ENCODE peak calls at places on chromosomes 7 and 10, in nine cellular contexts. G is body of pancreas, U is sigmoid colon, A is MM.1S, W is psoas muscle, L is gastrocnemius medialis, Z is A549, C is OCI-LY7, H is PC-3. F is an unnamed sample.

GRCh38 chr10:9297580-9297979 is 1243.1 kb downstream of the GATA3 start:
- DNase-seq in G (no peak), U (no peak), A (no peak), W (no peak), L (no peak), Z (no peak), C (no peak), H (no peak), F (no peak)

GRCh38 chr10:34254596-34254995 is 560.5 kb downstream of the PARD3 start:
- DNase-seq in G (no peak), U (no peak), A (no peak), W (no peak), L (no peak), Z (peak; percentile 89), C (no peak), H (peak; percentile 100), F (no peak)

GRCh38 chr10:93753621-93754250 is 4.0 kb upstream of the LGI1 start:
- DNase-seq in G (no peak), U (no peak), A (no peak), W (no peak), L (no peak), Z (no peak), C (no peak), H (no peak), F (no peak)

GRCh38 chr10:77284797-77285196 is 352.8 kb downstream of the KCNMA1 start:
- DNase-seq in G (no peak), U (no peak), A (no peak), W (no peak), L (no peak), Z (no peak), C (no peak), H (peak; percentile 83), F (no peak)

GRCh38 chr7:40299097-40299496 is 164.3 kb downstream of the SUGCT start:
- DNase-seq in G (no peak), U (no peak), A (no peak), W (no peak), L (no peak), Z (no peak), C (no peak), H (peak; percentile 56), F (no peak)

GRCh38 chr7:135900186-135900585 is 77.0 kb downstream of the MTPN start:
- DNase-seq in G (no peak), U (no peak), A (no peak), W (no peak), L (no peak), Z (no peak), C (no peak), H (no peak), F (no peak)

GRCh38 chr7:85018498-85018897 is 168.4 kb downstream of the SEMA3D start:
- DNase-seq in G (no peak), U (no peak), A (no peak), W (no peak), L (no peak), Z (no peak), C (no peak), H (peak; percentile 19), F (no peak)

GRCh38 chr10:90916392-90917110 is 4.3 kb downstream of the ANKRD1 start:
- DNase-seq in G (no peak), U (no peak), A (no peak), W (no peak), L (no peak), Z (no peak), C (no peak), H (no peak), F (no peak)

GRCh38 chr10:77983384-77984341 is 45.7 kb downstream of the POLR3A start:
- DNase-seq in G (no peak), U (peak; percentile 7), A (no peak), W (no peak), L (no peak), Z (no peak), C (no peak), H (peak; percentile 98), F (no peak)

GRCh38 chr7:116153050-116153449 is 57.3 kb upstream of the TES start:
- DNase-seq in G (no peak), U (no peak), A (no peak), W (no peak), L (no peak), Z (no peak), C (no peak), H (no peak), F (no peak)

GRCh38 chr10:44984671-44985101 is 6.1 kb upstream of the DEPP1 start:
- DNase-seq in G (no peak), U (peak; percentile 52), A (no peak), W (no peak), L (peak; percentile 0), Z (no peak), C (no peak), H (no peak), F (no peak)

GRCh38 chr10:44985175-44985681 is 6.6 kb upstream of the DEPP1 start:
- DNase-seq in G (peak; percentile 59), U (peak; percentile 59), A (no peak), W (no peak), L (peak; percentile 1), Z (no peak), C (no peak), H (no peak), F (no peak)

GRCh38 chr10:44988957-44989620 is 10.5 kb upstream of the DEPP1 start:
- DNase-seq in G (peak; percentile 89), U (peak; percentile 46), A (no peak), W (no peak), L (no peak), Z (no peak), C (no peak), H (no peak), F (no peak)

GRCh38 chr10:44983895-44984278 is 5.3 kb upstream of the DEPP1 start:
- DNase-seq in G (no peak), U (peak; percentile 57), A (no peak), W (no peak), L (no peak), Z (no peak), C (no peak), H (no peak), F (no peak)

DNA sequence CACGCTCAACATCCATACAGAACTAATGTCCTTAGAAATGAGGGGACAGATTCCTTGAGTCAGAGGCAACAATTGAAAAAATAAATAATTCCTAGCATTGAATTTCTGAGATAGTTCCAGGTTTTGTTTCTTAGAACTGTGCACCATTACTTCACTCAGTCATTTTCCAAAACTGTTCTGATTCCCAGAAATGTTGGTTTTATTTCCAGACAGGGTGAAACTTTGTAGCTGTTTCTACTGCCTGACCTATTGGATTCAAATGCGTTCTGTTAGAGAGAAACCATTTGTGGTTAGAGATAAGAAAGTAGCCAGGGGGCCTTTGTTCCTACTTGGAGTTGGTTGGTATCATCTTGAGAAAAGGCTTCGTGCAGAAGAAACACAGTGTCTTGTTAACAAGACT is 8.1 kb upstream of the DEPP1 start:
- DNase-seq in G (no peak), U (no peak), A (no peak), W (no peak), L (no peak), Z (no peak), C (no peak), H (no peak), F (no peak)
- H3K4me1 ChIP-seq in G (peaks cover 77% of the 10 kb centered on the region), U (peaks cover 13% of the 10 kb centered on the region), A (no peaks in the 10 kb centered on the region), W (peaks cover 20% of the 10 kb centered on the region), L (peaks cover 15% of the 10 kb centered on the region), Z (peaks cover 19% of the 10 kb centered on the region), C (no peaks in the 10 kb centered on the region), H (peaks cover 15% of the 10 kb centered on the region), F (peaks cover 85% of the 10 kb centered on the region)

DNA sequence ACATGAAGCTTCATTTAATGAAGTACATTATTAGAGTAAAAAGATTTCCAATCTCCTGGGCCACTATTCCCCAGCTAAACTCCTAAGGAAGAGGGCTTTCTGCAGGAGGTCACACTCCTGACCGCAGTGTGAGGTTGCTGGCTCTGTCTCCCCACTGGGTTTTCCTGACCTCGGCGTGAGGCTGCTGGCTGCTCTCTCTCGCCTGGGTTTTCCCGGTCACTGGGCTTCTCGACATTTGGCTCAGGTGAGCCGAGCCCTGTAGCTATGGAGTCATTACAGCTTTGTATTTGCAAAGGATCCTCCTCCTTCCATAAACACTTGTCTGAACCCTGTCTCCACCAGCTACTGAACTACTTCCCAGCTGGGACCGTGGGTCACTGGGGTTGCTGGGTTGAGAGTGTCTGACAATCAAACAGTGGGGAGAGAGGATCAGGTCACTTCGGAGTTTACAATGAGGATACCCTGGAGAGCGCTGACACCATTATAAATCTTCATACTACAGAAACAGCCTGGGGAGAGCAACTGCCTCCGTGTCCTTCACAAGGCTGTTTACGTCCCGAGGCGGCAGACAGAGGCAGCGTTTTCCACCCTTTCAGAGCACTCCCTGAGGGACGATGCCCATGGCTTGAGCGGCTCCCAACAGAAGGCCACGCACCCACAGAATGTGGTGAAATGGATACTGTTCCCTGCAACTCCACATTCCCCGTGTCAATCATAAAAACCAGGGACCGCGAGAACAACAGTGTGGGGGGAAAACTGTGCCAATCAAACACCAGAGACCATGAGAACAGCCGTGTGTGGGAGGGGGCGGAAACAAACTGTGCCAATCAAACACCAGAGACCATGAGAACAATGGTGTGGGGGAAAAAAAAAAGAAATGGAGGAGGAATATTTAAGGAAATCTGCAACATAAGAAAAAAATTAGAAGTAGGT is 226.2 kb downstream of the ZMYND11 start:
- DNase-seq in G (no peak), U (peak; percentile 57), A (no peak), W (no peak), L (no peak), Z (no peak), C (no peak), H (no peak), F (no peak)
- TF ChIP-seq CTCF in G (no peak), U (no peak), A (no peak), W (no peak), L (no peak), Z (no peak), C (no peak), H (no peak), F (no peak)

DNA sequence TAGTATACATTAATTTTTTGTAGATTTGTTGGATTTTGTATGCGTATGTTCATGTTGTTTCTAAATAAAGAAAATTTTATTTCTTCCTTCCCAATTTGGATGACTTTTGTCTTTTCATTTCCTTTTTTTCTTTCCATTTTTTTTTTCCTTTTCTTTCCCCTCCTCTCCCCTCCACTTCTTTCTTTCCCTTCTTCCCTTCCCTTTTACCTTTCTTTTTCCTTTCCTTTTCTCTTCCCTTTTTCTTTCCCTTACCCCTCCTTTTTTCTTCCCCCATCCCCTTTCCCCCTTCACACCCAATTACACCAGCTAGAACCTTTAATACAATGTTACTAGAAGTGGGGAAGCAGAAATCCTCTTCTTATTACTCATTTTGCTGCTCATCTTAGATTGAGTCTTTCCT is 6.0 kb downstream of the KIF20B start:
- DNase-seq in G (no peak), U (no peak), A (no peak), W (no peak), L (no peak), Z (no peak), C (no peak), H (no peak), F (no peak)
- H3K4me1 ChIP-seq in G (no peaks in the 10 kb centered on the region), U (peaks cover 2% of the 10 kb centered on the region), A (peaks cover 9% of the 10 kb centered on the region), W (no peaks in the 10 kb centered on the region), L (peaks cover 1% of the 10 kb centered on the region), Z (peaks cover 23% of the 10 kb centered on the region), C (peaks cover 38% of the 10 kb centered on the region), H (peaks cover 11% of the 10 kb centered on the region), F (peaks cover 1% of the 10 kb centered on the region)

GRCh38 chr7:151115121-151115835 is 29.0 kb downstream of the AGAP3 start:
- DNase-seq in G (peak; percentile 37), U (no peak), A (no peak), W (no peak), L (no peak), Z (no peak), C (no peak), H (peak; percentile 23), F (no peak)
- TF ChIP-seq CTCF in G (no peak), U (no peak), A (no peak), W (no peak), L (no peak), Z (no peak), C (no peak), H (no peak), F (no peak)

GRCh38 chr7:100152937-100153666 is 4.4 kb downstream of the LAMTOR4 start:
- DNase-seq in G (no peak), U (no peak), A (no peak), W (no peak), L (no peak), Z (no peak), C (no peak), H (no peak), F (no peak)
- H3K4me1 ChIP-seq in G (peaks cover 28% of the 10 kb centered on the region), U (peaks cover 35% of the 10 kb centered on the region), A (peaks cover 16% of the 10 kb centered on the region), W (peaks cover 24% of the 10 kb centered on the region), L (peaks cover 21% of the 10 kb centered on the region), Z (peaks cover 42% of the 10 kb centered on the region), C (peaks cover 59% of the 10 kb centered on the region), H (peaks cover 23% of the 10 kb centered on the region), F (peaks cover 36% of the 10 kb centered on the region)

F was measured in left ventricle myocardium inferior.